ENCODE peak calls at places on chromosomes 3 and 15, in seven cellular contexts. T, R, G, A, L, V and B are unnamed samples.
A peak's percentile ranks its signal among the peaks of the same experiment; 100 is the strongest.

GRCh38 chr3:36843065-36844051 is 79.0 kb upstream of the DCLK3 start:
- DNase-seq in L (peak; percentile 62), A (peak; percentile 79), G (peak; percentile 43), R (no peak), T (peak; percentile 15), V (peak; percentile 24), B (no peak)

GRCh38 chr3:128547368-128547987 is 54.5 kb upstream of the GATA2 start:
- DNase-seq in G (no peak), R (no peak), A (no peak), T (no peak), V (no peak), L (peak; percentile 62), B (no peak)

GRCh38 chr3:44339181-44339741 is 695 bp downstream of the TCAIM start:
- DNase-seq in A (no peak), T (no peak), G (no peak), R (no peak), V (no peak), L (no peak), B (no peak)

GRCh38 chr15:50066202-50066601 is 52.8 kb downstream of the ATP8B4 start:
- DNase-seq in G (no peak), A (no peak), V (no peak), R (no peak), T (no peak), L (no peak), B (no peak)

GRCh38 chr15:64763874-64764273 is 11.5 kb downstream of the RBPMS2 start:
- DNase-seq in G (no peak), T (no peak), L (no peak), A (no peak), R (no peak), V (no peak), B (no peak)

GRCh38 chr3:108554233-108554632 is 35.0 kb downstream of the CIP2A start:
- DNase-seq in T (no peak), L (no peak), G (no peak), V (no peak), A (no peak), R (no peak), B (no peak)

GRCh38 chr15:59349715-59350420 is 22.8 kb downstream of the MYO1E start:
- DNase-seq in A (no peak), R (no peak), L (peak; percentile 14), G (peak; percentile 24), T (no peak), V (peak; percentile 28), B (no peak)

GRCh38 chr3:46661776-46662766 is 31.4 kb downstream of the ALS2CL start:
- DNase-seq in T (no peak), A (peak; percentile 61), G (peak; percentile 16), R (peak; percentile 3), L (no peak), V (no peak), B (no peak)

GRCh38 chr15:98599911-98600685 is 48.2 kb upstream of the IGF1R start:
- DNase-seq in T (peak; percentile 21), V (no peak), R (peak; percentile 21), G (no peak), L (no peak), A (peak; percentile 52), B (peak; percentile 35)

GRCh38 chr15:67048281-67049279 is 16.8 kb upstream of the SMAD3 start:
- DNase-seq in A (no peak), G (no peak), R (no peak), T (no peak), V (peak; percentile 97), L (no peak), B (no peak)

GRCh38 chr15:39381517-39381916 is 199.4 kb upstream of the THBS1 start:
- DNase-seq in V (no peak), L (no peak), R (no peak), T (peak; percentile 7), G (no peak), A (no peak), B (no peak)

GRCh38 chr15:94414921-94415320 is 183.6 kb downstream of the MCTP2 start:
- DNase-seq in A (no peak), T (no peak), R (no peak), G (no peak), L (no peak), V (no peak), B (no peak)

GRCh38 chr15:92882697-92883642 is 17.2 kb upstream of the CHD2 start:
- DNase-seq in T (no peak), A (no peak), G (peak; percentile 65), L (no peak), R (no peak), V (no peak), B (no peak)

GRCh38 chr15:101672298-101672697 is 20.1 kb upstream of the TM2D3 start:
- DNase-seq in L (no peak), R (no peak), A (no peak), T (no peak), G (no peak), V (no peak), B (no peak)

GRCh38 chr15:74528876-74529275 is 12.1 kb upstream of the ARID3B start:
- DNase-seq in T (no peak), L (no peak), A (no peak), V (no peak), G (no peak), R (no peak), B (no peak)

GRCh38 chr15:70262591-70263274 is 165.0 kb upstream of the TLE3 start:
- DNase-seq in L (peak; percentile 22), A (no peak), T (no peak), R (no peak), G (peak; percentile 56), V (no peak), B (no peak)

GRCh38 chr15:37106490-37107001 is 6.2 kb upstream of the MEIS2 start:
- DNase-seq in V (no peak), L (no peak), R (no peak), A (peak; percentile 72), T (no peak), G (no peak), B (no peak)

GRCh38 chr15:51062736-51063135 is 32.0 kb downstream of the TNFAIP8L3 start:
- DNase-seq in T (no peak), G (no peak), R (no peak), L (no peak), V (no peak), A (no peak), B (no peak)

GRCh38 chr15:33278816-33279612 is 31.8 kb upstream of the RYR3 start:
- DNase-seq in A (no peak), R (no peak), V (no peak), G (no peak), L (no peak), T (no peak), B (no peak)

GRCh38 chr3:39183231-39184080 is 8.9 kb downstream of the XIRP1 start:
- DNase-seq in G (no peak), A (no peak), R (no peak), V (no peak), L (no peak), T (no peak), B (no peak)
- TF ChIP-seq TAF1 in G (no peak), A (no peak), R (no peak), V (no peak), L (no peak), T (no peak), B (no peak)

DNA sequence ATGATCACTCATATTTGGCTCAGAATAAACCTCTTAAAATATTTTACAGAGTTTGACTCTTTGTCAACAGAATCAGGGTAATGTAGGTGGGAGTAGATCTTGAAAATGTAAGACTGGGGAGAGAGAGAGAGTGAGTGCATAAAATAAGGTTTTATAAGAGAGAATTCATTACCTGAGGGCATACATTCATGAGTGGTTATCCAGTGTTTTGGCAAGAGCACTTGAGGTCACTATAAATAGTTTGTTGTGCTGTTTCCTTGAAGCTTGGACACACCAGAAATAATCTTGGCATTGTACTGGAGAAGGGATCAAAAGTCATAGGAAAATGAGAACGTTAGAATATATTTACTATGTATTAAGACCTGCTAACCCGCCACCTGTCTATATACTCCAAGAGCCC is 33.4 kb downstream of the SLC28A2 start:
- DNase-seq in A (no peak), G (no peak), V (no peak), R (no peak), L (no peak), T (no peak), B (no peak)
- TF ChIP-seq TAF1 in A (no peak), G (no peak), V (no peak), R (no peak), L (no peak), T (no peak), B (no peak)

GRCh38 chr3:8622873-8623725 is 21.5 kb downstream of the SSUH2 start:
- DNase-seq in T (no peak), A (peak; percentile 89), V (peak; percentile 41), R (peak; percentile 80), G (peak; percentile 93), L (peak; percentile 86), B (peak; percentile 79)
- TF ChIP-seq TAF1 in T (no peak), A (no peak), V (no peak), R (no peak), G (no peak), L (no peak), B (no peak)

GRCh38 chr3:186108106-186108940 is 566 bp downstream of the ETV5 start:
- DNase-seq in R (peak; percentile 41), A (peak; percentile 76), T (no peak), V (peak; percentile 59), L (peak; percentile 73), G (peak; percentile 87), B (peak; percentile 60)

GRCh38 chr3:186107148-186108105 is 1.5 kb downstream of the ETV5 start:
- DNase-seq in G (peak; percentile 73), T (no peak), R (peak; percentile 53), A (peak; percentile 69), L (peak; percentile 55), V (peak; percentile 69), B (peak; percentile 51)

GRCh38 chr3:186102687-186103086 is 6.2 kb downstream of the ETV5 start:
- DNase-seq in G (no peak), A (no peak), L (no peak), V (no peak), T (no peak), R (no peak), B (no peak)

GRCh38 chr3:186108941-186109865 is at the start of gene ETV5:
- DNase-seq in G (peak; percentile 96), A (peak; percentile 93), V (peak; percentile 99), T (peak; percentile 90), L (peak; percentile 98), R (peak; percentile 93), B (peak; percentile 94)

GRCh38 chr3:186105543-186105942 is 3.3 kb downstream of the ETV5 start:
- DNase-seq in A (no peak), R (no peak), G (no peak), L (no peak), V (no peak), T (no peak), B (no peak)
- TF ChIP-seq TAF1 in A (no peak), R (no peak), G (no peak), L (no peak), V (no peak), T (no peak), B (no peak)

DNA sequence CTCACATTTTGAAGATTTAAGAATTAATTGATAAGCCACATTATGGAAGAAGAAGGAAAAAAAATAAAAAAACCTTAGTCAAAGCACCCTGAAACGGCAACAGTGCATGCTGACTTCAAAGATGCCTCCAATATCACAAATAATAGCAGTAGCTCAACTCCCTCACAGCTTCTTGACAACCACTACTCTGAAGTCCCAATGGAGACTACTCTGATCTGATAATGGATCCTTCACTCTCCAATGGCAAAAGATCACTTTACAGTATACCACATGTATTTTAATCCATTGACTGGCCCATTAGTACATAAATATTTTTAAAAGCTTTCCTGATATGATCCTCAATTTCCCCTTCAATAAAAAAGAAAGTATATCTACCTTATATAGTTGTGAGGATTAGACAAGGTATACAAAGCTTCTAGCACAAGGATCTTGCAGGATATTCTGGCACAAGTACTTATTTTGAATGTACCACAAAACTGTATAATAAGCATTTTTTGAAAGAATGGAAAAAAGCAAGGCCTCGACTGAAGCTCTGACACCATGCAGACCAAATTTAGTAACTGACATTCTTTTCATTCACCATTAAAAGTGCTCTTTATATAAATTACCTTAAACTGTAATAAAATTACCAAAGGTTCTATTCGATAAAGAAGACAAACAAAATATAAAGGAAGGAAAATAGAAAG is 91.9 kb downstream of the PEAK1 start:
- DNase-seq in G (no peak), T (no peak), L (no peak), R (no peak), A (no peak), V (no peak), B (no peak)
- TF ChIP-seq TAF1 in G (no peak), T (no peak), L (no peak), R (no peak), A (no peak), V (no peak), B (no peak)